ENCODE peak calls at places on chromosomes 12 and 14, in five cellular contexts. T, D, Z, L and F are unnamed samples.

GRCh38 chr12:106625976-106626375 is 43.2 kb downstream of the RFX4 start:
- DNase-seq in T (no peak), D (no peak), Z (no peak), L (no peak), F (no peak)

GRCh38 chr12:19171731-19172130 is 42.2 kb downstream of the PLEKHA5 start:
- DNase-seq in T (no peak), D (no peak), Z (no peak), L (no peak), F (no peak)

GRCh38 chr12:46373303-46374182 is 970 bp upstream of the SLC38A2 start:
- DNase-seq in T (no peak), D (no peak), Z (no peak), L (no peak), F (no peak)

GRCh38 chr14:95493503-95493902 is 22.9 kb downstream of the SYNE3 start:
- DNase-seq in T (no peak), D (no peak), Z (no peak), L (no peak), F (no peak)

GRCh38 chr12:124917841-124918621 is 3.6 kb upstream of the UBC start:
- DNase-seq in T (no peak), D (no peak), Z (no peak), L (no peak), F (no peak)

GRCh38 chr12:47360771-47361388 is 281.1 kb upstream of the AMIGO2 start:
- DNase-seq in T (no peak), D (no peak), Z (peak), L (no peak), F (no peak)

GRCh38 chr14:29262979-29263378 is 496.4 kb downstream of the FOXG1 start:
- DNase-seq in T (no peak), D (no peak), Z (no peak), L (no peak), F (no peak)

GRCh38 chr14:81927069-81927468 is 393.4 kb upstream of the SEL1L start:
- DNase-seq in T (peak), D (no peak), Z (no peak), L (no peak), F (no peak)

GRCh38 chr14:100076133-100076532 is 10.9 kb downstream of the EVL start:
- DNase-seq in T (no peak), D (peak), Z (peak), L (peak), F (no peak)

GRCh38 chr14:73824536-73824935 is 27.1 kb upstream of the PTGR2 start:
- DNase-seq in T (no peak), D (no peak), Z (no peak), L (no peak), F (no peak)

GRCh38 chr14:50062438-50063039 is 53.8 kb downstream of the VCPKMT start:
- DNase-seq in T (no peak), D (no peak), Z (peak), L (peak), F (peak)

GRCh38 chr12:71958056-71958455 is 19.4 kb downstream of the TPH2 start:
- DNase-seq in T (no peak), D (no peak), Z (no peak), L (no peak), F (no peak)

GRCh38 chr14:36520601-36521525 is 831 bp upstream of the NKX2-1 start:
- DNase-seq in T (no peak), D (no peak), Z (peak), L (peak), F (no peak)
- TF ChIP-seq YY1 in T (no peak), D (no peak), Z (no peak), L (no peak), F (no peak)

GRCh38 chr14:79967453-79967852 is 243.9 kb downstream of the DIO2 start:
- DNase-seq in T (no peak), D (no peak), Z (no peak), L (no peak), F (no peak)

GRCh38 chr14:79965896-79966295 is 245.4 kb downstream of the DIO2 start:
- DNase-seq in T (no peak), D (no peak), Z (no peak), L (no peak), F (no peak)

GRCh38 chr14:79972230-79972629 is 239.1 kb downstream of the DIO2 start:
- DNase-seq in T (no peak), D (no peak), Z (no peak), L (no peak), F (no peak)

GRCh38 chr14:79967001-79967400 is 244.3 kb downstream of the DIO2 start:
- DNase-seq in T (no peak), D (no peak), Z (no peak), L (no peak), F (no peak)

GRCh38 chr14:79971330-79971729 is 240.0 kb downstream of the DIO2 start:
- DNase-seq in T (no peak), D (no peak), Z (no peak), L (no peak), F (no peak)
- TF ChIP-seq YY1 in T (no peak), D (no peak), Z (no peak), L (no peak), F (no peak)

GRCh38 chr12:83641789-83642188 is 955.1 kb downstream of the TMTC2 start:
- DNase-seq in T (no peak), D (no peak), Z (no peak), L (no peak), F (no peak)
- TF ChIP-seq YY1 in T (no peak), D (no peak), Z (no peak), L (no peak), F (no peak)

GRCh38 chr14:52351561-52352491 is 37.7 kb downstream of the PTGER2 start:
- DNase-seq in T (no peak), D (no peak), Z (no peak), L (no peak), F (peak)

GRCh38 chr14:52351191-52351560 is 37.1 kb downstream of the PTGER2 start:
- DNase-seq in T (no peak), D (no peak), Z (no peak), L (no peak), F (no peak)

GRCh38 chr14:52349731-52350130 is 35.6 kb downstream of the PTGER2 start:
- DNase-seq in T (no peak), D (no peak), Z (no peak), L (no peak), F (no peak)

GRCh38 chr14:52348796-52349195 is 34.7 kb downstream of the PTGER2 start:
- DNase-seq in T (no peak), D (no peak), Z (no peak), L (no peak), F (no peak)

GRCh38 chr14:52350445-52350844 is 36.3 kb downstream of the PTGER2 start:
- DNase-seq in T (no peak), D (no peak), Z (no peak), L (no peak), F (no peak)
- TF ChIP-seq YY1 in T (no peak), D (no peak), Z (no peak), L (no peak), F (no peak)

GRCh38 chr12:123892853-123893252 is 79.8 kb downstream of the CCDC92 start:
- DNase-seq in T (no peak), D (no peak), Z (no peak), L (no peak), F (no peak)

GRCh38 chr12:123891011-123891410 is 81.6 kb downstream of the CCDC92 start:
- DNase-seq in T (no peak), D (no peak), Z (no peak), L (no peak), F (no peak)

GRCh38 chr12:123891516-123892179 is 81.0 kb downstream of the CCDC92 start:
- DNase-seq in T (no peak), D (no peak), Z (no peak), L (no peak), F (no peak)

GRCh38 chr12:123893276-123893675 is 79.4 kb downstream of the CCDC92 start:
- DNase-seq in T (no peak), D (no peak), Z (no peak), L (no peak), F (no peak)

DNA sequence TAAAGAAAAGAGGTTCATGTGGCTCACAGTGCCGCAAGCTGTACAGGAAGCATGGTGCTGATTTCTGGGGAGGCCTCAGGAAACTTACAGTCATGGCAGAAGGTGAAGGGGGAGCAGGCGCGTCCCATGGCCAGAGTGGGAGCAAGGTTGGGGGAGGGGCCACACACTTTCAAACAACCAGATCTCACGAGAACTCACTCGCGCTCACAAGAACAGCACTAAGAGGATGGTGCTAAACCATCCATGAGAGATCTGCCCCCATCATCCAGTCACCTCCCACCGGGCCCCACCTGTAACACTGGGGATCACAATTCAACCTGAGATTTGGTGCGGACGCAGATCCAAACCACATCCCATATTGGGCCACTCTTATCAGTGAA is 80.5 kb downstream of the CCDC92 start:
- DNase-seq in T (no peak), D (no peak), Z (no peak), L (no peak), F (no peak)
- TF ChIP-seq YY1 in T (no peak), D (no peak), Z (no peak), L (no peak), F (no peak)

GRCh38 chr14:54349713-54350112 is 47.1 kb upstream of the CDKN3 start:
- DNase-seq in T (no peak), D (no peak), Z (no peak), L (no peak), F (no peak)

GRCh38 chr14:54348923-54349615 is 47.7 kb upstream of the CDKN3 start:
- DNase-seq in T (no peak), D (no peak), Z (no peak), L (no peak), F (no peak)

GRCh38 chr14:54347044-54347443 is 49.8 kb upstream of the CDKN3 start:
- DNase-seq in T (no peak), D (no peak), Z (no peak), L (no peak), F (no peak)

GRCh38 chr14:54346257-54346656 is 50.5 kb upstream of the CDKN3 start:
- DNase-seq in T (no peak), D (no peak), Z (no peak), L (no peak), F (no peak)

DNA sequence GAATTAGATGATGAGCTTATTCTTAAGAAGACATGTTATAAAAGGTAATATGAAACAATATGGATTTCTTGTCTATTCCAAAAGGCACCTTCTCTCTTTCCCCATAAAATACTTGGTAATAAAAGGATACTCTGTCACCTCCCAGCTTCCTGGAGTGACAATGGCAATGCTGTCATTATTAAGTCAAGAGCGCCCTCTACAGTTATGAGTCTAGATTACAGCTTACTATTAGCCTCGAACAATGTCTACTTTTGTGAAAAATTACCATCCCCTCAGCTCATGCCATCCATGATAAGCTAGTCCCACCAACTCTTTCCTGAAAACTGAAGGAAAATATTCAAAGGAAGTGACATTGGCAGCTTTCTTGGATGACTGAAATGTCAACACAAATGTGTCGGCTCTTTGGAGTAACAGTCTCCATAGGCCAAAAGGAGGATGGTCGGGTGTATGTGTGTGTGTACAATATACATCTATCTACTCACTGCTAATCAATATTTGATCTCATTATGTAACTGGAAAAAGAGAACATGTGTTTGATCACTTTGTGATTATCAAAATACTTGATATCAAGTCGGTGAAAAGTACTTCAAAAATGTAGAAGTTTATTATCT is 48.7 kb upstream of the CDKN3 start:
- DNase-seq in T (no peak), D (no peak), Z (peak), L (peak), F (no peak)
- TF ChIP-seq YY1 in T (no peak), D (no peak), Z (no peak), L (no peak), F (no peak)

GRCh38 chr12:113480336-113480688 is 8.6 kb upstream of the LHX5 start:
- DNase-seq in T (no peak), D (no peak), Z (no peak), L (no peak), F (no peak)

GRCh38 chr12:113478351-113479011 is 6.8 kb upstream of the LHX5 start:
- DNase-seq in T (no peak), D (no peak), Z (no peak), L (no peak), F (no peak)

GRCh38 chr12:113479578-113480335 is 8.1 kb upstream of the LHX5 start:
- DNase-seq in T (no peak), D (no peak), Z (peak), L (no peak), F (no peak)

GRCh38 chr12:113477842-113478215 is 6.2 kb upstream of the LHX5 start:
- DNase-seq in T (no peak), D (no peak), Z (no peak), L (no peak), F (no peak)

GRCh38 chr12:113479193-113479577 is 7.5 kb upstream of the LHX5 start:
- DNase-seq in T (no peak), D (no peak), Z (no peak), L (no peak), F (no peak)
- TF ChIP-seq YY1 in T (no peak), D (no peak), Z (no peak), L (no peak), F (no peak)